ENCODE peak calls at places on chromosomes 7 and 10, in seven cellular contexts. C is neuronal stem cell, F is pancreas, G is trophoblast cell, V is esophagus squamous epithelium, M is MM.1S, R is mesendoderm. E is an unnamed sample. For H3K4me1, the result is how much of the 10 kb centered on the place peaks cover.

GRCh38 chr7:41584746-41585145 is 118.1 kb downstream of the INHBA start:
- DNase-seq in F (no peak), R (no peak), C (no peak), G (peak), M (no peak), V (no peak), E (no peak)

GRCh38 chr10:97069576-97070362 is 116.0 kb downstream of the SLIT1 start:
- DNase-seq in F (no peak), G (peak), C (no peak), R (peak), M (no peak), V (no peak), E (no peak)

GRCh38 chr10:14742815-14743214 is 31.9 kb downstream of the FAM107B start:
- DNase-seq in R (no peak), M (no peak), V (no peak), F (no peak), G (no peak), C (no peak), E (no peak)

GRCh38 chr7:33233659-33234058 is 104.3 kb downstream of the BBS9 start:
- DNase-seq in M (peak), F (no peak), C (no peak), R (no peak), V (no peak), G (no peak), E (no peak)

GRCh38 chr10:17286562-17287089 is 58.6 kb downstream of the VIM start:
- DNase-seq in M (no peak), C (no peak), V (no peak), G (no peak), R (peak), F (no peak), E (no peak)

GRCh38 chr10:71427246-71427645 is 30.5 kb downstream of the CDH23 start:
- DNase-seq in R (no peak), F (no peak), M (no peak), V (no peak), C (no peak), G (no peak), E (no peak)

GRCh38 chr10:43128958-43129706 is 9.1 kb upstream of the CSGALNACT2 start:
- DNase-seq in V (no peak), F (no peak), M (peak), C (no peak), R (peak), G (peak), E (no peak)

GRCh38 chr7:134186801-134187200 is 59.7 kb downstream of the LRGUK start:
- DNase-seq in C (no peak), G (no peak), R (no peak), M (no peak), V (no peak), F (no peak), E (no peak)

GRCh38 chr7:4633012-4633411 is 49.1 kb upstream of the FOXK1 start:
- DNase-seq in G (peak), M (no peak), F (no peak), C (no peak), R (peak), V (no peak), E (no peak)

GRCh38 chr7:4131043-4131442 is 551.1 kb upstream of the FOXK1 start:
- DNase-seq in V (no peak), C (no peak), G (no peak), F (no peak), M (no peak), R (peak), E (no peak)

GRCh38 chr7:95596183-95597135 is at the start of gene PDK4:
- DNase-seq in C (peak), M (no peak), G (peak), R (peak), F (peak), V (peak), E (no peak)

GRCh38 chr10:106925187-106925586 is 239.3 kb downstream of the SORCS1 start:
- DNase-seq in R (no peak), V (no peak), M (no peak), C (no peak), G (no peak), F (no peak), E (no peak)

GRCh38 chr7:618539-619355 is 99.1 kb upstream of the PDGFA start:
- DNase-seq in M (no peak), V (no peak), C (no peak), G (peak), F (no peak), R (no peak), E (peak)

GRCh38 chr10:59336632-59337031 is 25.7 kb downstream of the FAM13C start:
- DNase-seq in F (no peak), R (no peak), V (no peak), C (no peak), G (no peak), M (no peak), E (no peak)

GRCh38 chr10:48249763-48250351 is 24.6 kb downstream of the FRMPD2 start:
- DNase-seq in R (no peak), F (no peak), G (no peak), M (no peak), C (no peak), V (no peak), E (no peak)

DNA sequence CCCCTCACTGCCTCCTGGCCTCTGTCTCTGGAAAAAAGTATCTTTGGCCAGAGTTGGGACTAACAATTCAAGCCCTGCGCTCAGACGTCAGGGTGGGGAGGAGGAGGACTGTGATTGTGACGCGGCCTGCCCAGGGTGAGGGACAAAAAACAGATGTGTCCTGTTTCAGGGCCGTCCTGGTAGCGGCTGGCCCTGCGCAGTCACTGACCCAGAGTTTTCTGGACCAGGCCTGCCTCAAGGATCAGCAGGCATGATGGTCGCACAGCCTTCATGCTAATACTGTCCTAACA is 110.1 kb downstream of the CYTH3 start:
- DNase-seq in M (no peak), V (no peak), G (no peak), R (no peak), F (no peak), C (no peak), E (no peak)
- H3K4me1 ChIP-seq in M (under half), V (under half), G (under half), R (under half), F (under half), C (under half), E (under half)

DNA sequence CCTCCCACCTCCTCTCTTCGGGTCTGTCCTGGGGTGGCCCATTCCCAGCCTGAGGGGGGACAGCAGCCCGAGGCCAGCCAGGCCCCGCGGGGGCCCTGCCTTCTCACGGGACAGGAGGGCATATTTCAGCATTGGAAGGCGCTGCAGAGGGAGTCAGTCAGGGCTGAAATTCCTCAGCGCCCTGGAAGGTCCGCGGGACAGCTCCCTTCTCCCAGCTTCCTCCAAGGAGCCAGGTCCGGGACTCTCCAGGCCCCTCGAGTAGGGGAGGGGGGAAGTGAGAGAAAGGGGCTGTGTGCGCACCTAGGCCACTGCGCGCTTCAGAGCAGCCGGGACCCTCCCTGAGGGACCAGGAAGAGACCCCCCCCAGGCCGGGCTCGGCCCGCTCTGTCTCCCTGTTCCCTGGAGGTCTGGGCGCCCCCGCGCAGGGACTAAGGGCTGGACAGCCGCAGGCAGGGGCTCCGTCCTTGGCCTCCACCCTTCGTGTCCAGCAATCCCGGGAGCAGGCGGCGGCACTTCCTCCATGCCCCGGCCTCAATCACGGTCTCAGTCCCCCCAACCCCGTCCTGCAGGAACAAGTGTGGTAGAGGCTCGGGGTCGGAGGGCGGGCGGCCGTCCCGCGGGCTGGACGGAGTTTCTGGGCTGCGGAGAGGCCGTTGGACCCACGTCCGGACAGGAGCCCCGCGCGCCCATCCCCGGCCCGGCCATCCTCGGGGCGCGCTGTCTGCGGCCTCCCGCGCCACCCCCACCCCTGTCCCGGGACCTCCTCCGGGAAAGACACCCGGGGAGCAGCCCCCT is 6.0 kb upstream of the ELFN1 start:
- DNase-seq in V (no peak), G (no peak), F (peak), R (peak), C (peak), M (no peak), E (no peak)
- H3K27ac ChIP-seq in V (no peak), G (no peak), F (no peak), R (no peak), C (no peak), M (no peak), E (no peak)

DNA sequence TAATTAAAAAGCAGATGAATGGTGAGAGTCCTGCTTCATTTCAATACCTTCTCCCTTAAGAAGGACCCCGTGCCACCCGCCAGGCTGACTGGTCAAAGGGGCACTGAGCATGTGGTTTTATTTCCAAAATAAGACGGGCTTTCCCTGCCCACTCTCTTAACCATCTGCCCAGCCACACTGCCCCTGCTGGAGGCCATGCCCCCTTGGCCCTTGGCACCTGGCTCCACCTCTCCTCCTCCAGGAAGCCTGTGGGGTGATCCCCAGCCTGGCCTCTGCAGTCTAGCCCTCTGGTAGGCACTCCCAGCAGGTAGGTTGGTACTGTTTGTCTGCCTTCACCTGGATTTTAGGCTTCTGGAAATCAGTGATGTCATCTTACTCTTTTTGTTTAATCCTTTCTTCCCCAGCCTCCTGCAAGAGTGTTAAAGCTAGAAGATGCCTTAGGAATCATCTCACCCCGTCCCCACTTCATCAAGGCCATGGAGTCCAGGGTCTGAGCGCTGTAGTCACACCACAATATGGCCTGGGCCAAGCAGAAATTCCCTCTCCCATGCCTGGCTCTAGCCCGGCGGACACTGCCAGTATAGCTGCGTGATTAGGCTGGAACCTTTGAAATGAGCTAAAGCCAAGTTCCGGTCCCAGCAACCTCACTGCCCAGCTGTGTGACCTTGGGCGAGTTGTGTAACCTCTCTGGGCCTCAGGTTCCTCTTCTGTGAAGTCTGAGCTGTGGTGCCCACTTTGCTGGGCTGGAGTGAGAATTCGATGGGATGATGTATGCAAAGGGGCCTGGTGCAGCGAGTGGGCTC is 118.2 kb downstream of the ZMIZ1 start:
- DNase-seq in V (no peak), C (no peak), M (no peak), G (no peak), F (no peak), R (no peak), E (no peak)
- H3K4me1 ChIP-seq in V (half or more), C (half or more), M (under half), G (half or more), F (under half), R (under half), E (under half)

GRCh38 chr10:99451499-99451788 is 21.0 kb upstream of the GOT1 start:
- DNase-seq in F (no peak), R (no peak), G (no peak), C (no peak), V (no peak), M (no peak), E (no peak)
- H3K27ac ChIP-seq in F (no peak), R (no peak), G (peak), C (no peak), V (no peak), M (no peak), E (no peak)